ENCODE peak calls at places on chromosomes 16 and 17, in ten cellular contexts. D, E, W, T, L, R, F, N, P and O are unnamed samples.

GRCh38 chr16:68370921-68371651 is 60.3 kb downstream of the PRMT7 start:
- DNase-seq in F (no peak), P (no peak), N (no peak), D (no peak), L (no peak), T (no peak), W (no peak), R (no peak), E (no peak), O (no peak)

GRCh38 chr16:12504312-12504711 is 299.4 kb downstream of the CPPED1 start:
- DNase-seq in P (no peak), E (no peak), R (no peak), D (no peak), N (no peak), L (no peak), T (no peak), W (no peak), F (no peak), O (no peak)

GRCh38 chr16:30980434-30980833 is 4.6 kb upstream of the HSD3B7 start:
- DNase-seq in L (no peak), T (no peak), P (no peak), W (no peak), F (no peak), D (no peak), N (no peak), E (no peak), R (no peak), O (no peak)

GRCh38 chr17:81386646-81387234 is 8.5 kb upstream of the BAHCC1 start:
- DNase-seq in T (no peak), W (no peak), R (peak), L (no peak), P (no peak), F (no peak), N (no peak), E (no peak), D (peak), O (no peak)

GRCh38 chr16:14364386-14365199 is 265.5 kb downstream of the PARN start:
- DNase-seq in D (no peak), R (peak), P (peak), N (no peak), W (peak), T (peak), E (peak), F (no peak), L (peak), O (no peak)

GRCh38 chr17:27762527-27763305 is 37.6 kb downstream of the NOS2 start:
- DNase-seq in N (no peak), E (no peak), W (peak), L (no peak), P (peak), D (no peak), F (no peak), T (peak), R (peak), O (peak)

GRCh38 chr16:3459401-3460090 is 16.1 kb downstream of the NAA60 start:
- DNase-seq in W (no peak), N (no peak), R (no peak), D (no peak), F (peak), P (no peak), E (no peak), L (no peak), T (peak), O (no peak)

GRCh38 chr16:77457046-77457445 is 22.2 kb upstream of the ADAMTS18 start:
- DNase-seq in D (no peak), T (peak), W (no peak), R (no peak), P (no peak), L (no peak), E (no peak), N (peak), F (no peak), O (no peak)

GRCh38 chr17:70313031-70313430 is 143.7 kb downstream of the KCNJ2 start:
- DNase-seq in F (no peak), D (no peak), E (no peak), R (peak), T (peak), N (no peak), L (no peak), P (no peak), W (no peak), O (peak)

GRCh38 chr17:38455288-38455915 is 27.1 kb downstream of the ARHGAP23 start:
- DNase-seq in F (no peak), W (no peak), N (no peak), L (peak), R (peak), E (no peak), T (no peak), P (no peak), D (no peak), O (no peak)

GRCh38 chr16:84143784-84144199 is 1.2 kb downstream of the HSDL1 start:
- DNase-seq in N (no peak), R (peak), E (no peak), T (no peak), L (no peak), D (no peak), P (no peak), F (no peak), W (no peak), O (no peak)

GRCh38 chr17:8687732-8688131 is 56.9 kb downstream of the CCDC42 start:
- DNase-seq in P (no peak), D (no peak), R (no peak), N (no peak), F (no peak), E (no peak), W (no peak), L (no peak), T (peak), O (no peak)

GRCh38 chr16:88528902-88529318 is 41.3 kb upstream of the ZC3H18 start:
- DNase-seq in P (no peak), N (no peak), L (no peak), W (no peak), T (no peak), D (no peak), F (no peak), E (no peak), R (no peak), O (no peak)

GRCh38 chr17:44044092-44044491 is 22.4 kb downstream of the LSM12 start:
- DNase-seq in R (peak), N (no peak), W (peak), T (peak), F (no peak), D (no peak), E (peak), L (no peak), P (no peak), O (no peak)

GRCh38 chr17:17774009-17774881 is 62.5 kb downstream of the SREBF1 start:
- DNase-seq in D (no peak), E (no peak), W (peak), N (peak), R (peak), F (no peak), P (peak), L (peak), T (peak), O (no peak)

GRCh38 chr16:72596373-72596772 is 424.4 kb upstream of the PMFBP1 start:
- DNase-seq in R (no peak), N (no peak), F (no peak), P (no peak), D (no peak), E (no peak), T (no peak), W (no peak), L (no peak), O (no peak)

GRCh38 chr17:80878876-80879722 is 112.5 kb upstream of the CHMP6 start:
- DNase-seq in T (no peak), R (no peak), N (no peak), L (no peak), W (no peak), F (no peak), P (no peak), E (no peak), D (no peak), O (no peak)

GRCh38 chr17:76996741-76997694 is 128.8 kb downstream of the MGAT5B start:
- DNase-seq in P (no peak), N (no peak), R (no peak), F (no peak), E (no peak), L (no peak), T (no peak), D (no peak), W (no peak), O (no peak)

GRCh38 chr17:6402258-6402657 is 32.7 kb downstream of the AIPL1 start:
- DNase-seq in E (no peak), T (no peak), R (no peak), D (no peak), L (no peak), P (no peak), N (no peak), F (no peak), W (no peak), O (no peak)

GRCh38 chr17:59807892-59808509 is 84.7 kb downstream of the TUBD1 start:
- DNase-seq in T (peak), E (no peak), W (no peak), L (no peak), N (no peak), R (no peak), F (no peak), D (no peak), P (no peak), O (no peak)

GRCh38 chr17:9875441-9875840 is 29.6 kb downstream of the RCVRN start:
- DNase-seq in L (no peak), W (no peak), T (peak), D (no peak), F (no peak), P (peak), R (peak), E (no peak), N (no peak), O (no peak)

GRCh38 chr17:12721581-12721980 is 55.9 kb downstream of the MYOCD start:
- DNase-seq in E (no peak), W (no peak), F (no peak), T (no peak), D (no peak), R (no peak), N (no peak), L (no peak), P (no peak), O (no peak)

GRCh38 chr16:28596115-28596630 is 677 bp downstream of the SULT1A2 start:
- DNase-seq in E (no peak), N (no peak), T (no peak), W (no peak), D (no peak), L (no peak), F (no peak), P (no peak), R (peak), O (no peak)

GRCh38 chr17:4579678-4580077 is 4.7 kb upstream of the SMTNL2 start:
- DNase-seq in T (no peak), P (no peak), D (no peak), N (no peak), W (no peak), E (no peak), R (no peak), L (no peak), F (no peak), O (no peak)

GRCh38 chr16:24838554-24839266 is 7.1 kb upstream of the SLC5A11 start:
- DNase-seq in D (peak), L (peak), E (no peak), W (peak), N (no peak), P (peak), F (no peak), T (peak), R (peak), O (peak)

GRCh38 chr17:45282683-45283644 is 21.1 kb upstream of the SPATA32 start:
- DNase-seq in R (peak), W (no peak), T (peak), E (peak), D (no peak), F (no peak), N (no peak), L (no peak), P (no peak), O (no peak)

GRCh38 chr17:59725691-59726090 is 18.2 kb downstream of the VMP1 start:
- DNase-seq in N (no peak), R (peak), E (no peak), T (no peak), W (peak), D (no peak), F (no peak), L (no peak), P (no peak), O (no peak)

GRCh38 chr17:13362341-13363122 is 239.2 kb downstream of the HS3ST3A1 start:
- DNase-seq in F (no peak), T (peak), E (peak), L (no peak), W (peak), N (no peak), P (no peak), R (peak), D (no peak), O (no peak)

GRCh38 chr17:9973689-9974459 is 68.8 kb upstream of the RCVRN start:
- DNase-seq in L (no peak), T (peak), E (no peak), P (no peak), F (no peak), N (no peak), D (no peak), W (no peak), R (peak), O (no peak)

GRCh38 chr17:79982986-79983385 is 52.7 kb downstream of the TBC1D16 start:
- DNase-seq in L (no peak), W (no peak), E (no peak), D (no peak), P (no peak), N (no peak), T (no peak), F (no peak), R (no peak), O (no peak)

GRCh38 chr17:49959183-49959935 is 9.6 kb upstream of the DLX4 start:
- DNase-seq in N (no peak), F (no peak), D (no peak), W (peak), P (peak), L (no peak), R (no peak), E (no peak), T (peak), O (no peak)

GRCh38 chr17:55433629-55434422 is 12.2 kb upstream of the MMD start:
- DNase-seq in T (peak), R (peak), P (peak), F (no peak), E (peak), N (no peak), W (peak), D (no peak), L (peak), O (no peak)

GRCh38 chr17:77177002-77177401 is 36.2 kb downstream of the SEC14L1 start:
- DNase-seq in D (no peak), T (no peak), W (no peak), F (no peak), R (no peak), L (no peak), N (no peak), P (no peak), E (no peak), O (no peak)

GRCh38 chr17:7133424-7133823 is 18.8 kb upstream of the ASGR2 start:
- DNase-seq in T (no peak), D (no peak), N (no peak), P (no peak), L (no peak), R (peak), F (peak), W (no peak), E (no peak), O (peak)

GRCh38 chr16:26317885-26318284 is 626.1 kb downstream of the HS3ST4 start:
- DNase-seq in R (no peak), T (no peak), L (no peak), F (no peak), W (no peak), P (no peak), E (no peak), D (no peak), N (no peak), O (no peak)

GRCh38 chr17:19672009-19672837 is 23.7 kb downstream of the ALDH3A2 start:
- DNase-seq in N (no peak), E (no peak), L (no peak), T (peak), D (no peak), P (peak), W (no peak), R (no peak), F (no peak), O (no peak)